ENCODE peak calls at places on chromosomes 4 and X, in six cellular contexts. P, M, Q, H, Z and U are unnamed samples.

GRCh38 chr4:27986476-27986875 is 1125.8 kb downstream of the STIM2 start:
- DNase-seq in P (no peak), M (no peak), Q (no peak), H (no peak), Z (no peak), U (no peak)

GRCh38 chrX:9465380-9466114 is 689 bp downstream of the TBL1X start:
- DNase-seq in P (peak; percentile 36), M (no peak), Q (peak; percentile 27), H (peak; percentile 40), Z (no peak), U (peak; percentile 29)

GRCh38 chr4:141352775-141353544 is 132.3 kb downstream of the ZNF330 start:
- DNase-seq in P (no peak), M (no peak), Q (no peak), H (peak; percentile 33), Z (peak; percentile 89), U (no peak)

GRCh38 chr4:38132843-38133662 is 172.9 kb downstream of the PTTG2 start:
- DNase-seq in P (no peak), M (no peak), Q (peak; percentile 74), H (no peak), Z (no peak), U (no peak)

GRCh38 chrX:109352121-109352556 is 129.7 kb downstream of the GUCY2F start:
- DNase-seq in P (peak; percentile 43), M (no peak), Q (no peak), H (no peak), Z (peak; percentile 25), U (no peak)

GRCh38 chr4:10625130-10625529 is 59.4 kb downstream of the CLNK start:
- DNase-seq in P (peak; percentile 26), M (no peak), Q (no peak), H (no peak), Z (no peak), U (no peak)

GRCh38 chrX:148632444-148632843 is 132.0 kb downstream of the AFF2 start:
- DNase-seq in P (no peak), M (no peak), Q (no peak), H (no peak), Z (no peak), U (no peak)

GRCh38 chr4:10079951-10080873 is 36.4 kb downstream of the WDR1 start:
- DNase-seq in P (peak; percentile 18), M (peak; percentile 62), Q (no peak), H (no peak), Z (no peak), U (no peak)

GRCh38 chr4:119000400-119000799 is 111.7 kb downstream of the SYNPO2 start:
- DNase-seq in P (no peak), M (peak; percentile 75), Q (no peak), H (no peak), Z (peak; percentile 23), U (no peak)

GRCh38 chrX:115333446-115333845 is 43.9 kb downstream of the LUZP4 start:
- DNase-seq in P (no peak), M (no peak), Q (no peak), H (no peak), Z (no peak), U (no peak)

GRCh38 chr4:2534904-2535385 is 1.5 kb upstream of the FAM193A start:
- DNase-seq in P (no peak), M (no peak), Q (no peak), H (no peak), Z (no peak), U (no peak)

GRCh38 chrX:153725039-153725831 is 579 bp downstream of the ABCD1 start:
- DNase-seq in P (no peak), M (no peak), Q (no peak), H (peak; percentile 38), Z (no peak), U (no peak)

GRCh38 chr4:165872443-165873297 is at the start of gene TLL1:
- DNase-seq in P (no peak), M (no peak), Q (no peak), H (peak; percentile 46), Z (no peak), U (peak; percentile 39)

GRCh38 chr4:113657834-113658233 is 103.7 kb downstream of the CAMK2D start:
- DNase-seq in P (no peak), M (no peak), Q (no peak), H (no peak), Z (no peak), U (no peak)

GRCh38 chr4:41881931-41882621 is 53.2 kb upstream of the TMEM33 start:
- DNase-seq in P (no peak), M (no peak), Q (peak; percentile 12), H (peak; percentile 71), Z (no peak), U (peak; percentile 37)

GRCh38 chrX:75522565-75523411 is at the start of gene ZDHHC15:
- DNase-seq in P (peak; percentile 55), M (peak; percentile 83), Q (no peak), H (peak; percentile 73), Z (peak; percentile 4), U (peak; percentile 58)

GRCh38 chr4:123250843-123251242 is 145.8 kb upstream of the SPRY1 start:
- DNase-seq in P (no peak), M (peak; percentile 75), Q (no peak), H (no peak), Z (peak; percentile 20), U (no peak)

GRCh38 chr4:187075514-187075913 is 351.9 kb upstream of the FAT1 start:
- DNase-seq in P (no peak), M (no peak), Q (no peak), H (no peak), Z (peak; percentile 76), U (no peak)

GRCh38 chr4:84804126-84804525 is 162.4 kb downstream of the WDFY3 start:
- DNase-seq in P (no peak), M (no peak), Q (no peak), H (no peak), Z (peak; percentile 39), U (no peak)

GRCh38 chr4:114563536-114564315 is 34.9 kb upstream of the UGT8 start:
- DNase-seq in P (no peak), M (no peak), Q (no peak), H (peak; percentile 24), Z (peak; percentile 0), U (no peak)

GRCh38 chrX:139204903-139205667 is 325.5 kb upstream of the F9 start:
- DNase-seq in P (peak; percentile 73), M (peak; percentile 70), Q (peak; percentile 83), H (peak; percentile 69), Z (peak; percentile 30), U (peak; percentile 70)

GRCh38 chr4:132333723-132334045 is 815.4 kb upstream of the PCDH10 start:
- DNase-seq in P (no peak), M (no peak), Q (no peak), H (no peak), Z (no peak), U (no peak)

GRCh38 chr4:80321776-80322175 is 13.8 kb upstream of the CFAP299 start:
- DNase-seq in P (no peak), M (no peak), Q (no peak), H (peak; percentile 43), Z (no peak), U (no peak)

GRCh38 chr4:156677136-156677535 is 294.5 kb downstream of the PDGFC start:
- DNase-seq in P (no peak), M (no peak), Q (peak; percentile 57), H (peak; percentile 80), Z (peak; percentile 75), U (peak; percentile 18)

DNA sequence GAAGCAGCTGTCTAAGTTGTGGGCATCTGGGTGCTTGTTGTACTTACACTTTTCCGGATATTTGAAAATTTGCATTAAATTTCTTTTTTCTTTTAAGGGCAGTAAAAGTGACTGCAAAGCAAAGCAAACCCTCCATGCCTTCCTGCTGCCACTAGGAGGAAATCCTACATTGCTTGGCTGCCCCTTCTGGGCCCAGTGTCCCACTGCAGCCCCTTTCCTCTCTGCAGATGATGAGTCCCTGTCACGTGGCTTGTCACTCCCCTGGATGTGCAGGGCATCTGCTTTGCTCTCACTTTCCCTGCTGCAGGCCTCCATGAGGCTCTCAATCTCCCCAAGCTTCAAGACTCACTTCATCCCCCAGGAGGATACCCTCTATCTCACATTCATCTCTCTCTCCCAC is 12.7 kb downstream of the TSR2 start:
- DNase-seq in P (no peak), M (no peak), Q (no peak), H (peak; percentile 58), Z (peak; percentile 9), U (peak; percentile 19)
- TF ChIP-seq CTCF in P (no peak), M (no peak), Q (no peak), H (peak; percentile 43), Z (peak; percentile 32), U (no peak)

GRCh38 chrX:19705196-19705769 is 182.1 kb downstream of the SH3KBP1 start:
- DNase-seq in P (no peak), M (no peak), Q (no peak), H (no peak), Z (peak; percentile 67), U (no peak)
- TF ChIP-seq CTCF in P (no peak), M (no peak), Q (no peak), H (no peak), Z (peak; percentile 32), U (no peak)

GRCh38 chr4:180909279-180909678 is 1333.9 kb upstream of the TENM3 start:
- DNase-seq in P (no peak), M (no peak), Q (no peak), H (peak; percentile 83), Z (peak; percentile 23), U (peak; percentile 9)
- TF ChIP-seq CTCF in P (no peak), M (no peak), Q (peak; percentile 18), H (peak; percentile 66), Z (peak; percentile 64), U (peak; percentile 32)

GRCh38 chr4:54228064-54228527 is 997 bp upstream of the PDGFRA start:
- DNase-seq in P (peak; percentile 59), M (peak; percentile 89), Q (peak; percentile 43), H (peak; percentile 92), Z (peak; percentile 83), U (peak; percentile 91)

GRCh38 chr4:54227261-54228063 is 1.6 kb upstream of the PDGFRA start:
- DNase-seq in P (no peak), M (peak; percentile 72), Q (no peak), H (peak; percentile 75), Z (peak; percentile 78), U (peak; percentile 67)

GRCh38 chr4:54229631-54230478 is 762 bp downstream of the PDGFRA start:
- DNase-seq in P (no peak), M (no peak), Q (no peak), H (peak; percentile 64), Z (peak; percentile 78), U (peak; percentile 67)

GRCh38 chr4:54230479-54231418 is 1.7 kb downstream of the PDGFRA start:
- DNase-seq in P (no peak), M (peak; percentile 81), Q (no peak), H (peak; percentile 69), Z (peak; percentile 79), U (peak; percentile 41)

DNA sequence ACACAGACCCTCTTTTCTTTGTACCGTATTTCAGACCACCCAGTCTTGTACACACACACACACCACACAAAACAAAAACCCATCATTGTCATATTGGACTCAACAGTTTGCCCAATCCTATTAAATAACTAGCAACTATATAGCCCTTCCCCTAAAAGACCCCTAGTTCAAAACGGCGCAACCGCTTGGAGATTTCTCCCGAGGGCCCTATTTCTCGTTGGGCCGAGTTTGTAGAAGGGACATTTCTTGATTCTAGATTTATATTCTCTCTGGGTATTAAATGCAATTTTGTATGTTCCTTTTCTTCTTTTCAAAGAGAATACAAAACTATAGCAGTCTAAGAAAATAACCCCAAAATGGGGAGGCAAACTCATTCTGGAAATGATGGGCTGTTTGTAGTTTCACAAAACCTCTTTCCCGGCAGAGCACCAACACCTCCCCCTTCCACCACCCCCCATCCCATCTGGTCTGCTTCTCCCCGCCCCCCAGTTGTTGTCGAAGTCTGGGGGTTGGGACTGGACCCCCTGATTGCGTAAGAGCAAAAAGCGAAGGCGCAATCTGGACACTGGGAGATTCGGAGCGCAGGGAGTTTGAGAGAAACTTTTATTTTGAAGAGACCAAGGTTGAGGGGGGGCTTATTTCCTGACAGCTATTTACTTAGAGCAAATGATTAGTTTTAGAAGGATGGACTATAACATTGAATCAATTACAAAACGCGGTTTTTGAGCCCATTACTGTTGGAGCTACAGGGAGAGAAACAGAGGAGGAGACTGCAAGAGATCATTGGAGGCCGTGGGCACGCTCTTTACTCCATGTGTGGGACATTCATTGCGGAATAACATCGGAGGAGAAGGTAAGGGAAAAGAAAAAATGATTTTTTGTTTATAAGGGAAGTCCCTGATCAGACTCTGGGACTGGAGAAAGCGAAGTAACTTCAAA is at the start of gene PDGFRA:
- DNase-seq in P (no peak), M (peak; percentile 95), Q (no peak), H (peak; percentile 71), Z (peak; percentile 97), U (peak; percentile 49)
- TF ChIP-seq CTCF in P (no peak), M (no peak), Q (no peak), H (no peak), Z (no peak), U (no peak)